ENCODE peak calls at places on chromosomes 5 and 9, in nine cellular contexts. E, D, J, H, K, I, P, W and A are unnamed samples.

GRCh38 chr9:92763721-92764380 is 782 bp downstream of the BICD2 start:
- DNase-seq in E (peak; percentile 53), D (no peak), J (peak; percentile 68), H (no peak), K (peak; percentile 42), I (no peak), P (no peak), W (peak; percentile 80), A (no peak)

GRCh38 chr5:146213210-146213838 is 9.9 kb downstream of the RBM27 start:
- DNase-seq in E (no peak), D (peak; percentile 33), J (no peak), H (no peak), K (no peak), I (peak; percentile 86), P (no peak), W (no peak), A (no peak)

GRCh38 chr9:2634818-2635217 is 13.2 kb downstream of the VLDLR start:
- DNase-seq in E (no peak), D (no peak), J (no peak), H (no peak), K (no peak), I (no peak), P (no peak), W (no peak), A (no peak)

GRCh38 chr5:178307266-178308045 is 74.9 kb upstream of the PHYKPL start:
- DNase-seq in E (no peak), D (no peak), J (peak; percentile 42), H (no peak), K (peak; percentile 2), I (no peak), P (no peak), W (peak; percentile 47), A (no peak)

GRCh38 chr5:152380415-152381123 is 24.5 kb downstream of the NMUR2 start:
- DNase-seq in E (no peak), D (no peak), J (no peak), H (no peak), K (no peak), I (no peak), P (no peak), W (no peak), A (no peak)

GRCh38 chr5:84191296-84191695 is 193.4 kb downstream of the EDIL3 start:
- DNase-seq in E (no peak), D (no peak), J (no peak), H (peak; percentile 4), K (no peak), I (peak; percentile 50), P (no peak), W (no peak), A (no peak)

GRCh38 chr5:119742311-119742710 is 113.0 kb downstream of the FAM170A start:
- DNase-seq in E (no peak), D (peak; percentile 47), J (no peak), H (no peak), K (no peak), I (no peak), P (no peak), W (no peak), A (no peak)

GRCh38 chr5:156755421-156756087 is 94.5 kb upstream of the PPP1R2B start:
- DNase-seq in E (no peak), D (no peak), J (no peak), H (peak; percentile 36), K (no peak), I (no peak), P (no peak), W (no peak), A (no peak)

GRCh38 chr5:55836191-55836590 is 15.0 kb upstream of the IL31RA start:
- DNase-seq in E (no peak), D (no peak), J (no peak), H (no peak), K (no peak), I (no peak), P (no peak), W (no peak), A (no peak)

GRCh38 chr9:5799314-5799713 is 33.6 kb downstream of the ERMP1 start:
- DNase-seq in E (no peak), D (peak; percentile 42), J (no peak), H (peak; percentile 46), K (no peak), I (peak; percentile 82), P (peak; percentile 48), W (no peak), A (no peak)

GRCh38 chr9:91727316-91727861 is 222.6 kb downstream of the ROR2 start:
- DNase-seq in E (peak; percentile 78), D (peak; percentile 39), J (no peak), H (peak; percentile 43), K (no peak), I (peak; percentile 73), P (no peak), W (peak; percentile 85), A (no peak)

GRCh38 chr5:96172436-96172835 is 210.8 kb upstream of the ELL2 start:
- DNase-seq in E (no peak), D (no peak), J (no peak), H (peak; percentile 91), K (no peak), I (peak; percentile 86), P (no peak), W (no peak), A (no peak)

GRCh38 chr5:71954329-71954728 is 152.9 kb upstream of the MAP1B start:
- DNase-seq in E (no peak), D (no peak), J (no peak), H (no peak), K (no peak), I (no peak), P (no peak), W (peak; percentile 61), A (no peak)

GRCh38 chr5:171494452-171495121 is 75.1 kb downstream of the FGF18 start:
- DNase-seq in E (no peak), D (no peak), J (no peak), H (peak; percentile 86), K (peak; percentile 71), I (peak; percentile 86), P (peak; percentile 80), W (peak; percentile 91), A (peak; percentile 85)

GRCh38 chr9:91176426-91176825 is 185.3 kb downstream of the AUH start:
- DNase-seq in E (no peak), D (no peak), J (no peak), H (no peak), K (no peak), I (no peak), P (no peak), W (peak; percentile 16), A (no peak)

GRCh38 chr5:168137265-168137664 is 154.2 kb upstream of the WWC1 start:
- DNase-seq in E (no peak), D (no peak), J (no peak), H (no peak), K (no peak), I (no peak), P (no peak), W (no peak), A (no peak)

GRCh38 chr5:179153341-179153901 is 93.2 kb downstream of the ZNF354C start:
- DNase-seq in E (no peak), D (no peak), J (peak; percentile 43), H (no peak), K (peak; percentile 3), I (no peak), P (no peak), W (no peak), A (no peak)

GRCh38 chr5:34499001-34499734 is 157.0 kb upstream of the RAI14 start:
- DNase-seq in E (peak; percentile 37), D (peak; percentile 76), J (no peak), H (peak; percentile 82), K (no peak), I (peak; percentile 85), P (no peak), W (no peak), A (no peak)

DNA sequence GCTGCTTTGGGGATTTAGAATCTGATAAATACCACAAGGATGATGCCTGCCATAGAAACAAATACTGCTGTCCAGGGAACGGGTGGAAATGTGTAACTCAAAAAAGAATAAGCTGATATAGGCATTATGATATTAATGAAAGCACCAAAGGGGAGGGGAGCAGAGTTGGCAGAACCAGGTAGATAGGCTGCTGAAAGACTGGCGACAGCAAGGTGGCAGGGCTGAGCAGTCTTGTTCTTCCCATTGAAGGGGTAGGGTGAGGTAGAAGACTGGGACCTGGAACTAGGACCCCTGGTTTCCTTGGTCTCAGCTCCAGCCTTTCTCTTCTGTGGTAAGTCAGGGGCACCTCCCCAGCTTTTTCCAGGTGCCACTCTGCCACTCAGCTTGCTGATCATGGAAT is 31.4 kb upstream of the TMOD1 start:
- DNase-seq in E (no peak), D (no peak), J (no peak), H (no peak), K (no peak), I (no peak), P (no peak), W (peak; percentile 65), A (no peak)
- TF ChIP-seq CTCF in E (peak; percentile 39), D (peak; percentile 16), J (no peak), H (no peak), K (peak; percentile 57), I (peak; percentile 30), P (no peak), W (peak; percentile 73), A (peak; percentile 28)

DNA sequence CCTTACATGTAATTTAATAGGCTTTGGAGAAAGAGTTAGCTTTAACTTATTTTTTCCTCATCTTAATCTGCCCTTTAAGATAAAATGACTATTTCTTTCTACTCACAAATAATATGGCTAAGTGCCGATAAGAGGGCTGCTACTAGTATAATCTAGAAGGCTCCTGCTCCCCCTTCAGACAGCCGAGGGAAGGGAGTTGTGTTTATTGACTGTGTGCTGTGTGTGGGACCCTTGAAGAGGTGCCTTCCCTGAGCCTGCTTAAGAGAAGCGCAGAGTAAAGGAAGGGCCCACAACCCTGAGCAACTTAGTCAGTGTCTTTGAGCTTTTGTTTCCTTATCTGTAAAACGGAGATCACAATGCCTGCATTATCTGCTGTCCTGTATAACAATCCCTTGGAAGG is 28.1 kb upstream of the CKMT2 start:
- DNase-seq in E (no peak), D (no peak), J (no peak), H (no peak), K (no peak), I (no peak), P (no peak), W (no peak), A (no peak)
- TF ChIP-seq CTCF in E (no peak), D (no peak), J (no peak), H (no peak), K (no peak), I (peak; percentile 17), P (no peak), W (peak; percentile 27), A (no peak)

GRCh38 chr5:148352696-148353095 is 17.3 kb downstream of the SPINK9 start:
- DNase-seq in E (no peak), D (peak; percentile 6), J (no peak), H (no peak), K (no peak), I (no peak), P (no peak), W (no peak), A (no peak)

GRCh38 chr5:148347706-148348105 is 12.3 kb downstream of the SPINK9 start:
- DNase-seq in E (no peak), D (peak; percentile 34), J (no peak), H (no peak), K (no peak), I (no peak), P (no peak), W (no peak), A (no peak)

GRCh38 chr5:148353634-148354033 is 18.3 kb downstream of the SPINK9 start:
- DNase-seq in E (no peak), D (no peak), J (no peak), H (no peak), K (no peak), I (no peak), P (no peak), W (no peak), A (no peak)
- TF ChIP-seq CTCF in E (no peak), D (no peak), J (no peak), H (no peak), K (no peak), I (no peak), P (no peak), W (no peak), A (no peak)

GRCh38 chr9:124764774-124765438 is 6.2 kb downstream of the NR6A1 start:
- DNase-seq in E (peak; percentile 52), D (no peak), J (no peak), H (peak; percentile 31), K (no peak), I (peak; percentile 57), P (no peak), W (no peak), A (no peak)
- TF ChIP-seq CTCF in E (peak; percentile 24), D (peak; percentile 45), J (peak; percentile 14), H (peak; percentile 50), K (peak; percentile 40), I (peak; percentile 42), P (peak; percentile 20), W (peak; percentile 58), A (no peak)